ENCODE peak calls at places on chromosome 12, in eight cellular contexts. E is kidney tubule cell; Y is H9; H is HFFc6; Z is NCI-H1092; L is stimulated activated CD8-positive, alpha-beta memory T cell treated with anti-CD3 and anti-CD28 coated beads, Interleukin-7, amount 100 ng/mL, for 1 hour; O is CD8-positive, alpha-beta T cell; X is NCI-H748 treated with DMSO at 0.1 percent for 48 hours. G is an unnamed sample.

GRCh38 chr12:65494537-65494936 is 216.1 kb downstream of the MSRB3 start:
- DNase-seq in E (peak), Y (no peak), H (no peak), Z (no peak), L (no peak), O (no peak), X (no peak), G (no peak)

GRCh38 chr12:52608161-52608560 is 6.9 kb upstream of the KRT72 start:
- DNase-seq in E (no peak), Y (peak), H (no peak), Z (no peak), L (no peak), O (no peak), X (no peak), G (no peak)

GRCh38 chr12:116408489-116409217 is 131.2 kb upstream of the MED13L start:
- DNase-seq in E (no peak), Y (no peak), H (no peak), Z (no peak), L (no peak), O (no peak), X (no peak), G (no peak)

GRCh38 chr12:58443273-58443980 is 476.9 kb downstream of the LRIG3 start:
- DNase-seq in E (peak), Y (peak), H (peak), Z (no peak), L (no peak), O (no peak), X (peak), G (no peak)

GRCh38 chr12:92408072-92408900 is 262.6 kb upstream of the BTG1 start:
- DNase-seq in E (peak), Y (peak), H (peak), Z (peak), L (no peak), O (no peak), X (peak), G (peak)

GRCh38 chr12:104618691-104619090 is 161.9 kb downstream of the CHST11 start:
- DNase-seq in E (peak), Y (no peak), H (no peak), Z (no peak), L (no peak), O (no peak), X (no peak), G (no peak)

GRCh38 chr12:89947437-89948265 is 239.0 kb upstream of the ATP2B1 start:
- DNase-seq in E (peak), Y (no peak), H (peak), Z (peak), L (no peak), O (no peak), X (no peak), G (no peak)

GRCh38 chr12:115354007-115354452 is 670.1 kb upstream of the TBX3 start:
- DNase-seq in E (peak), Y (no peak), H (peak), Z (no peak), L (no peak), O (no peak), X (no peak), G (no peak)

GRCh38 chr12:87930652-87931051 is 98.5 kb downstream of the C12orf50 start:
- DNase-seq in E (no peak), Y (no peak), H (no peak), Z (no peak), L (no peak), O (no peak), X (no peak), G (no peak)

GRCh38 chr12:109020750-109021380 is at the start of gene SVOP:
- DNase-seq in E (peak), Y (peak), H (peak), Z (peak), L (no peak), O (no peak), X (peak), G (peak)

GRCh38 chr12:102480401-102480800 is at the start of gene IGF1:
- DNase-seq in E (peak), Y (no peak), H (peak), Z (no peak), L (no peak), O (no peak), X (no peak), G (no peak)

GRCh38 chr12:132828706-132829534 is at the start of gene GOLGA3:
- DNase-seq in E (peak), Y (peak), H (peak), Z (peak), L (peak), O (peak), X (peak), G (peak)

GRCh38 chr12:108850854-108851573 is 6.4 kb downstream of the SSH1 start:
- DNase-seq in E (no peak), Y (no peak), H (peak), Z (no peak), L (no peak), O (no peak), X (no peak), G (no peak)

GRCh38 chr12:54040148-54040494 is 7.3 kb downstream of the HOXC5 start:
- DNase-seq in E (no peak), Y (no peak), H (no peak), Z (no peak), L (no peak), O (no peak), X (no peak), G (no peak)

GRCh38 chr12:30090258-30090657 is 306.5 kb upstream of the TMTC1 start:
- DNase-seq in E (no peak), Y (no peak), H (no peak), Z (no peak), L (no peak), O (no peak), X (no peak), G (no peak)